ENCODE peak calls at places on chromosomes 12 and 14, in five cellular contexts. K, C, I, R and B are unnamed samples.

GRCh38 chr14:74349757-74350156 is 1.5 kb downstream of the VRTN start:
- DNase-seq in K (no peak), C (no peak), I (no peak), R (peak), B (no peak)

GRCh38 chr14:34714320-34715107 is at the start of gene CFL2:
- DNase-seq in K (no peak), C (peak), I (peak), R (peak), B (peak)

GRCh38 chr12:89880695-89881350 is 172.2 kb upstream of the ATP2B1 start:
- DNase-seq in K (no peak), C (no peak), I (peak), R (no peak), B (no peak)

GRCh38 chr14:61150851-61151250 is 130.3 kb downstream of the TMEM30B start:
- DNase-seq in K (no peak), C (no peak), I (no peak), R (no peak), B (no peak)

GRCh38 chr12:77299910-77300772 is 234.8 kb upstream of the E2F7 start:
- DNase-seq in K (no peak), C (peak), I (no peak), R (no peak), B (no peak)

GRCh38 chr12:42575717-42576116 is 13.8 kb downstream of the PRICKLE1 start:
- DNase-seq in K (no peak), C (no peak), I (no peak), R (no peak), B (no peak)

GRCh38 chr12:70809887-70810286 is 110.7 kb downstream of the PTPRR start:
- DNase-seq in K (no peak), C (no peak), I (no peak), R (no peak), B (no peak)

GRCh38 chr12:6697584-6698351 is 2.8 kb downstream of the PIANP start:
- DNase-seq in K (peak), C (peak), I (peak), R (no peak), B (no peak)

GRCh38 chr12:29240441-29240840 is 91.4 kb downstream of the FAR2 start:
- DNase-seq in K (no peak), C (no peak), I (no peak), R (no peak), B (no peak)

GRCh38 chr12:113996026-113996425 is 29.9 kb upstream of the RBM19 start:
- DNase-seq in K (no peak), C (no peak), I (peak), R (no peak), B (no peak)

GRCh38 chr12:62472472-62472871 is 5.8 kb downstream of the MON2 start:
- DNase-seq in K (no peak), C (no peak), I (no peak), R (no peak), B (no peak)

GRCh38 chr14:35402323-35403084 is 2.0 kb downstream of the NFKBIA start:
- DNase-seq in K (no peak), C (peak), I (no peak), R (no peak), B (no peak)

GRCh38 chr12:118645219-118645618 is 268.9 kb downstream of the SUDS3 start:
- DNase-seq in K (no peak), C (no peak), I (peak), R (no peak), B (no peak)

GRCh38 chr14:35761922-35762321 is 47.2 kb downstream of the RALGAPA1 start:
- DNase-seq in K (no peak), C (no peak), I (no peak), R (no peak), B (no peak)

GRCh38 chr14:93548102-93548843 is 117.5 kb downstream of the UNC79 start:
- DNase-seq in K (no peak), C (peak), I (no peak), R (no peak), B (no peak)

GRCh38 chr12:19515179-19515578 is 75.9 kb downstream of the AEBP2 start:
- DNase-seq in K (no peak), C (no peak), I (no peak), R (no peak), B (no peak)

GRCh38 chr14:104741803-104742251 is 11.1 kb upstream of the SIVA1 start:
- DNase-seq in K (no peak), C (no peak), I (no peak), R (no peak), B (no peak)

GRCh38 chr14:75428230-75429104 is 645 bp downstream of the JDP2 start:
- DNase-seq in K (no peak), C (peak), I (peak), R (peak), B (no peak)

GRCh38 chr14:50941151-50941550 is 3.1 kb downstream of the PYGL start:
- DNase-seq in K (no peak), C (no peak), I (no peak), R (no peak), B (no peak)

GRCh38 chr12:54225666-54226065 is 36.9 kb upstream of the SMUG1 start:
- DNase-seq in K (no peak), C (peak), I (no peak), R (no peak), B (no peak)

GRCh38 chr12:34391771-34392581 is 369.7 kb downstream of the ALG10 start:
- DNase-seq in K (no peak), C (no peak), I (no peak), R (peak), B (peak)

GRCh38 chr14:35393826-35394225 is 10.7 kb downstream of the NFKBIA start:
- DNase-seq in K (no peak), C (no peak), I (no peak), R (no peak), B (no peak)

GRCh38 chr12:94157891-94158495 is 9.6 kb downstream of the PLXNC1 start:
- DNase-seq in K (no peak), C (no peak), I (peak), R (no peak), B (no peak)

GRCh38 chr14:53696217-53696965 is 260.2 kb downstream of the BMP4 start:
- DNase-seq in K (no peak), C (no peak), I (no peak), R (no peak), B (no peak)